ENCODE peak calls at places on chromosomes 16 and 17, in nine cellular contexts. L is stimulated activated CD8-positive, alpha-beta memory T cell treated with anti-CD3 and anti-CD28 coated beads, Interleukin-12 subunit alpha, Interleukin-12 subunit beta, amount 100 ng/mL, for 1 hour; K is NCI-H1417; W is A172; G is bronchial epithelial cell; I is KBM-7; J is left kidney; Y is lower leg skin; X is EH. T is an unnamed sample.

GRCh38 chr16:17194190-17194780 is 276.5 kb downstream of the XYLT1 start:
- DNase-seq in I (peak; percentile 42), J (peak; percentile 70), G (no peak), X (peak; percentile 47), L (peak; percentile 44), K (no peak), W (no peak), Y (peak; percentile 89), T (peak; percentile 30)

GRCh38 chr17:19660219-19660870 is 11.8 kb downstream of the ALDH3A2 start:
- DNase-seq in K (peak; percentile 3), I (no peak), J (no peak), Y (no peak), G (peak; percentile 30), X (no peak), W (no peak), L (no peak), T (no peak)

GRCh38 chr16:88013091-88013609 is 61.9 kb downstream of the BANP start:
- DNase-seq in I (no peak), X (peak; percentile 48), Y (peak; percentile 82), W (no peak), L (no peak), G (peak; percentile 15), J (peak; percentile 57), K (no peak), T (no peak)

GRCh38 chr16:48300391-48300856 is 53.1 kb upstream of the ABCC11 start:
- DNase-seq in G (no peak), K (no peak), L (no peak), I (no peak), X (peak; percentile 81), J (no peak), W (no peak), Y (no peak), T (no peak)

GRCh38 chr17:17523001-17523713 is 27.0 kb upstream of the RASD1 start:
- DNase-seq in L (no peak), X (no peak), J (no peak), I (peak; percentile 23), G (no peak), Y (no peak), K (peak; percentile 17), W (peak; percentile 22), T (no peak)

GRCh38 chr16:15515992-15516391 is 81.6 kb downstream of the BMERB1 start:
- DNase-seq in Y (no peak), J (no peak), G (no peak), W (no peak), L (no peak), I (no peak), X (no peak), K (no peak), T (no peak)

GRCh38 chr17:57206928-57207327 is 49.4 kb upstream of the MSI2 start:
- DNase-seq in K (no peak), Y (no peak), J (no peak), I (no peak), W (no peak), X (no peak), G (no peak), L (no peak), T (no peak)

GRCh38 chr16:86578056-86578455 is 293 bp upstream of the FOXL1 start:
- DNase-seq in J (peak; percentile 77), W (no peak), X (peak; percentile 90), G (no peak), L (no peak), Y (no peak), I (no peak), K (no peak), T (no peak)

GRCh38 chr16:50146479-50147435 is 6.3 kb upstream of the TENT4B start:
- DNase-seq in K (no peak), I (no peak), G (no peak), Y (peak; percentile 8), W (no peak), L (no peak), X (peak; percentile 43), J (peak; percentile 78), T (no peak)

GRCh38 chr16:72536673-72537435 is 364.9 kb upstream of the PMFBP1 start:
- DNase-seq in K (no peak), G (no peak), L (no peak), I (no peak), W (peak; percentile 8), Y (no peak), J (no peak), X (peak; percentile 72), T (no peak)

GRCh38 chr16:2925951-2926659 is 14.4 kb downstream of the FLYWCH1 start:
- DNase-seq in K (no peak), Y (no peak), X (no peak), L (no peak), J (no peak), W (no peak), I (no peak), G (no peak), T (no peak)

GRCh38 chr17:42760652-42761581 is at the start of gene RAMP2:
- DNase-seq in L (no peak), K (peak; percentile 90), W (no peak), J (peak; percentile 78), G (no peak), I (no peak), X (peak; percentile 42), Y (peak; percentile 89), T (no peak)

GRCh38 chr17:66087073-66087472 is 104.9 kb downstream of the CEP112 start:
- DNase-seq in Y (no peak), X (peak; percentile 25), G (no peak), I (no peak), W (no peak), J (no peak), L (no peak), K (no peak), T (no peak)

GRCh38 chr17:33560165-33560564 is 267.1 kb upstream of the ASIC2 start:
- DNase-seq in K (no peak), G (peak; percentile 9), J (no peak), W (peak; percentile 18), Y (no peak), L (no peak), X (peak; percentile 52), I (no peak), T (no peak)

T was measured in iPS DF 19.7.